ENCODE peak calls at places on chromosomes 3 and 15, in ten cellular contexts. S is psoas muscle, V is left ventricle myocardium inferior, F is suprapubic skin, D is lower leg skin, Z is ovary, J is neural progenitor cell, Q is AG04450, U is right atrium auricular region, L is fibroblast of mammary gland. X is an unnamed sample.

GRCh38 chr3:127524300-127524896 is 66.1 kb downstream of the TPRA1 start:
- DNase-seq in Q (no peak), V (no peak), F (no peak), L (no peak), U (no peak), J (peak), S (no peak), Z (no peak), D (peak), X (no peak)

GRCh38 chr3:52084954-52085730 is 28.8 kb upstream of the DUSP7 start:
- DNase-seq in J (no peak), L (no peak), Z (no peak), V (no peak), S (peak), F (no peak), U (no peak), Q (no peak), D (no peak), X (no peak)

GRCh38 chr3:133419151-133419550 is 19.3 kb downstream of the BFSP2 start:
- DNase-seq in L (no peak), Q (no peak), J (no peak), V (no peak), Z (no peak), D (no peak), U (no peak), F (no peak), S (no peak), X (no peak)

GRCh38 chr15:99306694-99307338 is 55.5 kb downstream of the LRRC28 start:
- DNase-seq in L (no peak), V (no peak), Q (no peak), U (no peak), F (no peak), Z (no peak), S (no peak), D (no peak), J (peak), X (peak)

GRCh38 chr15:45146405-45146804 is 16.6 kb downstream of the DUOX1 start:
- DNase-seq in Q (no peak), L (peak), Z (no peak), S (no peak), J (no peak), U (no peak), F (no peak), D (no peak), V (no peak), X (no peak)

GRCh38 chr15:70264738-70265465 is 167.2 kb upstream of the TLE3 start:
- DNase-seq in Q (no peak), V (no peak), U (no peak), L (no peak), F (no peak), J (no peak), S (no peak), Z (no peak), D (no peak), X (no peak)

GRCh38 chr3:49428697-49429100 is 425 bp downstream of the NICN1 start:
- DNase-seq in F (no peak), L (no peak), S (no peak), D (no peak), V (no peak), Z (no peak), Q (no peak), U (no peak), J (no peak), X (no peak)

GRCh38 chr15:66578286-66578875 is 12.6 kb upstream of the LCTL start:
- DNase-seq in V (no peak), Q (peak), L (peak), U (no peak), J (no peak), F (no peak), S (no peak), Z (no peak), D (no peak), X (no peak)

GRCh38 chr15:88506628-88507027 is 39.1 kb downstream of the MRPS11 start:
- DNase-seq in F (no peak), L (no peak), U (no peak), Q (no peak), Z (no peak), S (no peak), V (no peak), D (no peak), J (no peak), X (no peak)

GRCh38 chr3:121431717-121432517 is 113.9 kb downstream of the POLQ start:
- DNase-seq in J (no peak), U (no peak), F (no peak), D (no peak), Q (peak), S (no peak), Z (no peak), V (no peak), L (peak), X (no peak)

GRCh38 chr3:42600958-42601675 is 631 bp downstream of the NKTR start:
- DNase-seq in Z (peak), V (peak), J (peak), U (peak), F (peak), Q (peak), L (peak), D (peak), S (peak), X (peak)

GRCh38 chr3:184334470-184335158 is 2.8 kb upstream of the FAM131A start:
- DNase-seq in Q (no peak), U (no peak), D (no peak), J (no peak), Z (no peak), F (no peak), S (peak), L (peak), V (no peak), X (no peak)

GRCh38 chr3:123344175-123344908 is 104.5 kb downstream of the ADCY5 start:
- DNase-seq in U (no peak), J (no peak), F (peak), L (peak), Q (no peak), D (no peak), Z (no peak), V (peak), S (no peak), X (no peak)

GRCh38 chr3:127644641-127645040 is 15.7 kb downstream of the PODXL2 start:
- DNase-seq in V (no peak), U (no peak), S (no peak), D (no peak), Z (no peak), F (no peak), Q (no peak), L (no peak), J (no peak), X (no peak)

GRCh38 chr15:96428742-96429141 is 98.2 kb downstream of the NR2F2 start:
- DNase-seq in F (no peak), U (peak), L (peak), Q (peak), J (no peak), V (no peak), S (peak), Z (no peak), D (no peak), X (no peak)

DNA sequence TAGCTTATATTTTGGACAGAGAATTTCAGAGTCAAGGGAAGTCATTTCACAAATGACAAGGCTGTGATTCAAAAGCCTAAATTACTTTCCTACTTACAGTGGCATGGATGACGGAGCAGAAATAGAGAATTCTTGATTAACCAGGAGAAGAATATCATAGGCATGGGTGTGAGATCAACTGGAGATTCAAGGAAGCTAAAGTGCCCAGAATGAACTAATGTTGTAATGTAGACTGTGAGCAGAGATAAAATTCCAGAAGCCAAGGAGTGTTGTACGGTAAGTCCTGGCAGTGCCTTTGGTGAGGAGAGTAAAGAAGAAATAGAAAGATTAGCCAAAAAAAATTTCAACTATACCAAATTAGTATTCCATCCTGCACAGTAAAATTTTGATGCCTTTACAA is 76.0 kb downstream of the ZBTB20 start:
- DNase-seq in U (no peak), D (no peak), S (no peak), Z (no peak), L (no peak), Q (no peak), J (no peak), V (no peak), F (no peak), X (no peak)
- H3K4me3 ChIP-seq in U (no peak), D (no peak), S (no peak), Z (no peak), L (no peak), Q (no peak), J (no peak), V (peak), F (no peak), X (no peak)

GRCh38 chr3:178152010-178152409 is 384.2 kb upstream of the KCNMB2 start:
- DNase-seq in V (no peak), D (no peak), J (no peak), Q (no peak), S (no peak), Z (no peak), F (no peak), U (no peak), L (no peak), X (no peak)

GRCh38 chr3:178152988-178153387 is 383.2 kb upstream of the KCNMB2 start:
- DNase-seq in U (no peak), Q (no peak), Z (no peak), V (no peak), L (no peak), D (no peak), S (no peak), F (no peak), J (no peak), X (no peak)

GRCh38 chr3:178159691-178160090 is 376.5 kb upstream of the KCNMB2 start:
- DNase-seq in V (no peak), U (no peak), J (peak), Z (no peak), Q (no peak), D (no peak), F (no peak), S (no peak), L (no peak), X (no peak)

DNA sequence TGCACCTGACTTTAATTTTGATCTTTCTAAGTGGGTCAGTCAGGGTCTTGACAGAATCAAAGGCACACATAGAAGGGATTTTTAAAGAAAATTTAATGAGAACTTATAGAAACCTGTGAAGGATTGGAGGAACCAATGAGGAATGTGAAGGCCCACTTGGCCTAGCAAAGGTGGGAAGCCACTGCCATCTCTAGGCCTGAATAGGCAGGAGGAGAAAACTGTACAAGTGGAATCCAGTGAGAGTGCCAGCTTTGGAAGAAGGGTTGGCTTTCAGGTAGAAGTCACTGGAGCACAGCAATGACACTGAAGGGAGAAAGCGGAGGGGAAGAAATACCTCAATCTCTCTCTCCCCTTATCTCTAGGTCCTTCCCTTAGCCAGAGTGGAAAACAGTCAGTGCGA is 380.7 kb upstream of the KCNMB2 start:
- DNase-seq in Q (no peak), U (no peak), L (no peak), V (no peak), F (no peak), D (no peak), J (peak), Z (no peak), S (no peak), X (no peak)
- TF ChIP-seq CTCF in Q (no peak), U (no peak), L (no peak), V (no peak), F (no peak), D (no peak), J (peak), Z (no peak), S (peak), X (no peak)

DNA sequence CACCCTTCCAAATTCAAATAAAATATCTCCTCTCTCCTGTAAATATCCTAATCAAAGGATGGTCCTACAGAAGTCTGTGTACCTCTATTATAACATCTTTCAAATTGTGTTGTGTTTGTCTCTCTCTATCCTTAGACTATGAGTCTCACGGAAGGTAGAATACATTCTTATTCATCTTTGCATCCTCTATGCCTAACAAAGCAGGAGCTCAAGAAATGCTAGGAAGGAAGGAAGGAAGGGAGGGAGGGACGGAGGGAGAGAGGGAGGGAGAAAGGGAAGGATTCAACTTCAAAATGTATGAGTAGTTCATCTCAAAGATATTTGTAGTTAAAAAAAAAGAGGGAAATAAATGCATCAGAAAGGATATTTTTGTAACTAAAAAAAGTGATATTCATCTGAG is 150.0 kb downstream of the RTP4 start:
- DNase-seq in L (no peak), V (no peak), Q (no peak), S (no peak), J (no peak), Z (no peak), U (no peak), F (no peak), D (no peak), X (no peak)
- H3K4me3 ChIP-seq in L (no peak), V (no peak), Q (no peak), S (no peak), J (no peak), Z (no peak), U (no peak), F (no peak), D (no peak), X (no peak)

GRCh38 chr3:151305081-151305777 is 11.4 kb downstream of the GPR87 start:
- DNase-seq in Z (no peak), V (no peak), F (peak), J (peak), S (peak), U (no peak), D (peak), L (peak), Q (peak), X (no peak)

GRCh38 chr3:151307131-151307530 is 9.5 kb downstream of the GPR87 start:
- DNase-seq in F (no peak), U (no peak), Z (no peak), S (no peak), L (no peak), Q (no peak), J (no peak), D (no peak), V (no peak), X (no peak)

GRCh38 chr3:151307583-151307982 is 9.0 kb downstream of the GPR87 start:
- DNase-seq in V (no peak), L (no peak), S (no peak), F (no peak), Z (no peak), U (no peak), D (no peak), J (no peak), Q (no peak), X (no peak)

GRCh38 chr3:151305778-151306157 is 10.9 kb downstream of the GPR87 start:
- DNase-seq in Q (no peak), Z (no peak), J (no peak), S (no peak), V (no peak), U (no peak), D (no peak), F (no peak), L (peak), X (no peak)

DNA sequence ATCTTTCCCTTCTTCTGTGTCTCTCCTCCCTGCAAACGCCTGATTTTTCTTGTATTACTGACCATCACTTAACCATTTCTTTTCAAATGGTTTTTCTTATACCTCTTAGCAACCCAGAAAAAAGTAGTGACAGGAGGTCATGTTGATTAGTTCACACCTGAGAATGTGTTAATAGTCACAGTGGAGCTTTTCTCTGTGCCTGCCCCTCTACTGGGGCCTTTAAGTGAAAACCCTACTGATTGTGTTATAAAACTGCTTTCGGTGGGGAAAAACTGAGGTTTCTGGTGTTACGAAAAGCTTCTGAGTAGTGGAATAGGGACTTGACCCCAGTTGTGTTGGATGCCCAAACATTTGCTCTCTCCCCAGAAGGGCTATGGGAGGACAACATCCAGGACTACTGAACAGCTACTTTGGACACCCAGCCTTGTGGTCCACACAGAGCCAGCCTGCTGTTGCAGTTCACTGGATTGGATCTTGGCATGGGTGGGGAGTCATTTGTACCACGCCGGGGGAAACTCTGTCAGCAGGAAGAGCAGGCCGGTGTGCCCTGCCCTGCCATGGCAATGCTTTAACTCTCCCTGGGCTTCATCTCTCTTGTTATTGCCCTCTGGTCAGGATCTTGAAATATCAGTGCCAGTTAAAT is 10.3 kb downstream of the GPR87 start:
- DNase-seq in J (no peak), Z (no peak), D (no peak), V (no peak), U (no peak), L (no peak), S (no peak), F (no peak), Q (no peak), X (no peak)
- TF ChIP-seq CTCF in J (no peak), Z (no peak), D (no peak), V (no peak), U (no peak), L (no peak), S (no peak), F (no peak), Q (no peak), X (no peak)